ENCODE peak calls at places on chromosome 22, in four cellular contexts. B is type B pancreatic cell, N is right atrium auricular region, W is fibroblast of the aortic adventitia. J is an unnamed sample.

GRCh38 chr22:50695421-50696250 is 23.0 kb downstream of the SHANK3 start:
- DNase-seq in B (no peak), N (no peak), W (no peak), J (no peak)

GRCh38 chr22:31947296-31947695 is 3.0 kb downstream of the YWHAH start:
- DNase-seq in N (no peak), W (no peak), B (no peak), J (peak)

GRCh38 chr22:38921126-38921525 is 36.3 kb upstream of the APOBEC3A start:
- DNase-seq in W (no peak), N (no peak), B (no peak), J (no peak)

GRCh38 chr22:49549851-49550430 is 277.7 kb downstream of the BRD1 start:
- DNase-seq in N (no peak), W (no peak), B (no peak), J (no peak)

GRCh38 chr22:38982008-38982927 is at the start of gene APOBEC3B:
- DNase-seq in N (peak), W (peak), B (no peak), J (peak)

GRCh38 chr22:43100223-43100622 is 10.3 kb upstream of the BIK start:
- DNase-seq in N (no peak), W (no peak), B (no peak), J (no peak)

GRCh38 chr22:28903080-28903479 is 19.7 kb downstream of the ZNRF3 start:
- DNase-seq in N (peak), W (peak), B (no peak), J (no peak)

GRCh38 chr22:45764051-45764450 is 92.4 kb downstream of the ATXN10 start:
- DNase-seq in N (no peak), B (no peak), W (no peak), J (no peak)

GRCh38 chr22:27576413-27576812 is 225.1 kb downstream of the MN1 start:
- DNase-seq in W (no peak), N (no peak), B (no peak), J (no peak)

GRCh38 chr22:19717691-19718254 is 3.5 kb downstream of the SEPTIN5 start:
- DNase-seq in B (peak), N (no peak), W (peak), J (peak)

GRCh38 chr22:36003972-36004674 is 24.5 kb downstream of the RBFOX2 start:
- DNase-seq in N (no peak), W (no peak), B (no peak), J (no peak)

GRCh38 chr22:25881353-25881752 is 139.4 kb downstream of the MYO18B start:
- DNase-seq in B (no peak), N (no peak), W (no peak), J (no peak)

GRCh38 chr22:19239464-19239863 is 52.1 kb downstream of the CLTCL1 start:
- DNase-seq in B (no peak), N (no peak), W (no peak), J (no peak)

GRCh38 chr22:45683680-45684079 is 12.0 kb downstream of the ATXN10 start:
- DNase-seq in W (no peak), N (no peak), B (no peak), J (no peak)

GRCh38 chr22:38531251-38531956 is 25.3 kb upstream of the DDX17 start:
- DNase-seq in B (no peak), N (no peak), W (no peak), J (no peak)

GRCh38 chr22:19824197-19825015 is 30.3 kb downstream of the GNB1L start:
- DNase-seq in W (no peak), B (peak), N (peak), J (no peak)

GRCh38 chr22:33897621-33897910 is 22.7 kb downstream of the LARGE1 start:
- DNase-seq in W (no peak), B (no peak), N (no peak), J (no peak)

GRCh38 chr22:45600791-45601730 is 70.6 kb upstream of the ATXN10 start:
- DNase-seq in W (peak), B (no peak), N (no peak), J (no peak)

GRCh38 chr22:36029406-36029755 is 757 bp upstream of the RBFOX2 start:
- DNase-seq in B (no peak), N (no peak), W (no peak), J (no peak)

GRCh38 chr22:41847300-41847699 is 14.4 kb downstream of the SREBF2 start:
- DNase-seq in N (no peak), B (no peak), W (no peak), J (no peak)

GRCh38 chr22:41844513-41844912 is 11.6 kb downstream of the SREBF2 start:
- DNase-seq in N (no peak), B (no peak), W (no peak), J (no peak)

GRCh38 chr22:41845380-41846267 is 12.7 kb downstream of the SREBF2 start:
- DNase-seq in N (no peak), W (peak), B (no peak), J (no peak)

GRCh38 chr22:41846268-41847002 is 13.5 kb downstream of the SREBF2 start:
- DNase-seq in N (no peak), W (no peak), B (no peak), J (no peak)

DNA sequence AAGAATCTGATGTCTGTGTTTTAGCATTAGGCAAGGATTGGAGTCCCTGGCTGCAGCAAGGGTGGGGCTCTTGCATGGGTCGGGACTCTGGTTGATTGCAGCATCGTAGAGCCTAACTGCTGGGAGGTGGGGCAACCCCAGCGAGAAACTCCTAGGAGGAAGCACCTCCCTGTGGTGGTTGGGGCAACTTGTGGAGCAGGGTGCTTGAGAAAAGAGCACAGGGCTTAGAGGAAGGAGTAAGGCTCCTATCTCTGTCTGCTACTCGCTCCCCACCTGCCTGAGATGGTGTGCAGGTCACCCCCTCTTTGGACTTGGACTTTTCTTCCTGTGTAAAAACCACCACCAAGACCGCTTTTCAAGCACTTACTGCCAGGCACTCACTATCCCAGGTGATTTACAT is 15.6 kb downstream of the SREBF2 start:
- DNase-seq in B (no peak), N (peak), W (peak), J (no peak)
- TF ChIP-seq CTCF in B (no peak), N (no peak), W (no peak), J (no peak)

DNA sequence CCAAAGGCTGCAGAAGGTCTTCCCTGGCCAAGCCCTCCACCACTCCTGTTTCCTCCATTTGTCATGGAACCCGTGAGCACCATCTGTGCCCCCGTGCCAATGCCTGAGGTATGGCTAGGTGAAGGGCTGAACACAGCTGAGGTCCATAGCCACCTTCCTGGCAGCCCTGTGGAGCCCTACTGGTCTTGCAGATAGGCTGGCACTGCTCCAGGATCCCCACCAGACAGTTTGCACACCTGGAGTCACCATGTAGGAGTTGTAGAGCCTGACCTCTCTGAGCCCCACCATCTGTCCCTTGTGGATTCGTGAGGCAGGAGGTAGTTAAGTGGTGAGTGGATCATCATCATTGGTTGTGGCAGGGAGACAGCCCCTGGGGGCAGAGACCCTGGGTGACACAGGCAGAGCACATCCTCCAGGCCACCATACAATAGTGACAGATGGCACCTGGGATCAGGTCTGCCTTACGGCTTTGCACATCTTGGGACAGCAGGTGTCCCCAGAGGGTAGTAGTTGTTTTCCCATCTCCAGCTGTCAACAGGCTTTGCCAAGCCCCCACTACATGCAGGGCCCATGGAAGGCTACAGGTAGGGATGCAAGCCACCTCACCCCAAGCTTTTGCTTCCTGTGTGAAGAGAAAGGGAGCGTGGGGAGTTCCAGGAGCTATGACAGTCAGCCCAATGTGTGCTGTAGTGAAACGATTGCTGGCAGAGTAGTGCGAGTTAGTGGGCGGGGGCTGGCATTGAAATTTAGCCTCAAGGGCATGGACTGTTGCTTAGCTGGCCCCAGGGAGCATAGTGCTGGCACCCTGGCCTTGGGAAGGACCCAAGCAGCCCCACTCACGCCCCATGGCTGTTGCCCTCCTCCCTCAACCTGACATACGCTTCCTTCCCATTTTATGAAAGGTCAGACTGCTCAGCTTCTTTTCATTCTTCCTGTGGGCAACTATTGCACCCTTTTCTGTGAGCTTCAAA is 52.4 kb upstream of the SUSD2 start:
- DNase-seq in W (no peak), B (no peak), N (no peak), J (no peak)
- TF ChIP-seq CTCF in W (no peak), B (no peak), N (no peak), J (no peak)

GRCh38 chr22:46827072-46827780 is 64.8 kb downstream of the TBC1D22A start:
- DNase-seq in N (no peak), W (no peak), B (no peak), J (no peak)
- TF ChIP-seq CTCF in N (no peak), W (no peak), B (peak), J (no peak)

DNA sequence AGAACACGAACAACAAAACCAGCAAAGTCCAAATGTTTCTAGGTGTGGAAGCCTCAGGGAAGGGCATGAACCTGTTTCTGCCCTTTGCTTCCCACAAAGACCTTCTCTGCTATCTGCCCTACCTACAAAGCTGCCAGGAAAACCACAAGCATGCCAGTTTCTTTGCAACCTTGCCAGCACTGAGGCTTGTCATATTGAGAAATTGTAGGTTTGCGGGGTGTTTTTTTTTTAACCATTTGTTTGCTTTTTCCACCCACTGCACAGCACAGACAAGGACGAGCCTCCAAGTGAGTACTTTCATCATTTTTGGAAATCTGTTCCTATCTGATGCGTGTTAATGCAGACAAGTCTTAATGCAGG is 12.8 kb downstream of the PARVG start:
- DNase-seq in B (no peak), W (no peak), N (no peak), J (no peak)
- TF ChIP-seq CTCF in B (no peak), W (no peak), N (no peak), J (no peak)